ENCODE peak calls at places on chromosomes 3 and 15, in six cellular contexts. One of them, this sample, is unnamed.

GRCh38 chr3:188807002-188807401 is 364.8 kb upstream of the TPRG1 start:
- DNase-seq in colonic mucosa: no peak
- DNase-seq in RWPE1: no peak
- DNase-seq in WTC11: no peak
- DNase-seq in body of pancreas: no peak
- DNase-seq in brain microvascular endothelial cell: no peak
- DNase-seq in this sample: no peak

GRCh38 chr3:152557302-152557999 is 277.5 kb upstream of the P2RY1 start:
- DNase-seq in colonic mucosa: no peak
- DNase-seq in RWPE1: no peak
- DNase-seq in WTC11: no peak
- DNase-seq in body of pancreas: no peak
- DNase-seq in brain microvascular endothelial cell: no peak
- DNase-seq in this sample: no peak

GRCh38 chr3:96900059-96900458 is 85.7 kb downstream of the EPHA6 start:
- DNase-seq in colonic mucosa: no peak
- DNase-seq in RWPE1: no peak
- DNase-seq in WTC11: no peak
- DNase-seq in body of pancreas: no peak
- DNase-seq in brain microvascular endothelial cell: no peak
- DNase-seq in this sample: no peak

GRCh38 chr15:89087830-89088604 is at the start of gene ABHD2:
- DNase-seq in colonic mucosa: peak
- DNase-seq in RWPE1: peak
- DNase-seq in WTC11: peak
- DNase-seq in body of pancreas: peak
- DNase-seq in brain microvascular endothelial cell: peak
- DNase-seq in this sample: peak

GRCh38 chr15:31468911-31469800 is 142.5 kb downstream of the KLF13 start:
- DNase-seq in colonic mucosa: no peak
- DNase-seq in RWPE1: no peak
- DNase-seq in WTC11: no peak
- DNase-seq in body of pancreas: no peak
- DNase-seq in brain microvascular endothelial cell: no peak
- DNase-seq in this sample: no peak

GRCh38 chr15:75836953-75837321 is 6.3 kb upstream of the UBE2Q2 start:
- DNase-seq in colonic mucosa: no peak
- DNase-seq in RWPE1: peak
- DNase-seq in WTC11: no peak
- DNase-seq in body of pancreas: peak
- DNase-seq in brain microvascular endothelial cell: peak
- DNase-seq in this sample: no peak

GRCh38 chr3:112136959-112137693 is 4.1 kb upstream of the GCSAM start:
- DNase-seq in colonic mucosa: no peak
- DNase-seq in RWPE1: peak
- DNase-seq in WTC11: peak
- DNase-seq in body of pancreas: no peak
- DNase-seq in brain microvascular endothelial cell: peak
- DNase-seq in this sample: no peak

GRCh38 chr3:2783261-2783660 is 326.9 kb downstream of the IL5RA start:
- DNase-seq in colonic mucosa: no peak
- DNase-seq in RWPE1: no peak
- DNase-seq in WTC11: no peak
- DNase-seq in body of pancreas: no peak
- DNase-seq in brain microvascular endothelial cell: no peak
- DNase-seq in this sample: no peak

GRCh38 chr15:31442203-31443090 is 115.8 kb downstream of the KLF13 start:
- DNase-seq in colonic mucosa: peak
- DNase-seq in RWPE1: peak
- DNase-seq in WTC11: no peak
- DNase-seq in body of pancreas: no peak
- DNase-seq in brain microvascular endothelial cell: peak
- DNase-seq in this sample: no peak

GRCh38 chr15:62085740-62086139 is 19.0 kb downstream of the C2CD4A start:
- DNase-seq in colonic mucosa: no peak
- DNase-seq in RWPE1: no peak
- DNase-seq in WTC11: no peak
- DNase-seq in body of pancreas: peak
- DNase-seq in brain microvascular endothelial cell: no peak
- DNase-seq in this sample: no peak

GRCh38 chr3:179488213-179488612 is 36.9 kb upstream of the GNB4 start:
- DNase-seq in colonic mucosa: no peak
- DNase-seq in RWPE1: no peak
- DNase-seq in WTC11: no peak
- DNase-seq in body of pancreas: no peak
- DNase-seq in brain microvascular endothelial cell: no peak
- DNase-seq in this sample: no peak

GRCh38 chr3:58071480-58071971 is 63.3 kb downstream of the FLNB start:
- DNase-seq in colonic mucosa: peak
- DNase-seq in RWPE1: no peak
- DNase-seq in WTC11: no peak
- DNase-seq in body of pancreas: peak
- DNase-seq in brain microvascular endothelial cell: no peak
- DNase-seq in this sample: no peak
- TF ChIP-seq CTCF in colonic mucosa: no peak
- TF ChIP-seq CTCF in RWPE1: no peak
- TF ChIP-seq CTCF in WTC11: no peak
- TF ChIP-seq CTCF in body of pancreas: no peak
- TF ChIP-seq CTCF in brain microvascular endothelial cell: no peak
- TF ChIP-seq CTCF in this sample: no peak

DNA sequence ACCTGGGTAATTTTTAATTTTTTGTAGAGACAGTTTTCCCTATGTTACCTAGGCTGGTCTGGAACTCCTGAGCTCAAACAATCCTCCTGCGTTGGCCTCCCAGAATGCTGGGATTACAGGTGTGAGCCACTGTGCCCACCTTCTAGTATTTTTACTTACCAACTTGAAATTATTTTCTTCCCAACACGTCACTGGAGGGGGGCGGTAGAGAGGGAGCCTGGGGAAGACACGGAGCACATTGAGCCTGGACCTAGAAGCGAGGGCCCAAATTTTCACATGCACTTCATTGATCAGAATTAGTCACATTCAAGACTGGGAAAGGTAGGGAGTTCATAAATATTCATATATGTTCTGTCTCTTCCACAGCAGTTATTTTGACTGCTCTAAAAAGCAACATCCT is 98.5 kb downstream of the STRIT1 start:
- DNase-seq in colonic mucosa: no peak
- DNase-seq in RWPE1: no peak
- DNase-seq in WTC11: peak
- DNase-seq in body of pancreas: no peak
- DNase-seq in brain microvascular endothelial cell: no peak
- DNase-seq in this sample: no peak
- TF ChIP-seq CTCF in colonic mucosa: no peak
- TF ChIP-seq CTCF in RWPE1: no peak
- TF ChIP-seq CTCF in WTC11: no peak
- TF ChIP-seq CTCF in body of pancreas: no peak
- TF ChIP-seq CTCF in brain microvascular endothelial cell: no peak
- TF ChIP-seq CTCF in this sample: no peak

GRCh38 chr15:92392966-92393286 is 755 bp upstream of the ST8SIA2 start:
- DNase-seq in colonic mucosa: no peak
- DNase-seq in RWPE1: no peak
- DNase-seq in WTC11: no peak
- DNase-seq in body of pancreas: no peak
- DNase-seq in brain microvascular endothelial cell: no peak
- DNase-seq in this sample: no peak

GRCh38 chr15:92392462-92392861 is 1.2 kb upstream of the ST8SIA2 start:
- DNase-seq in colonic mucosa: no peak
- DNase-seq in RWPE1: no peak
- DNase-seq in WTC11: peak
- DNase-seq in body of pancreas: no peak
- DNase-seq in brain microvascular endothelial cell: no peak
- DNase-seq in this sample: no peak

GRCh38 chr15:92393287-92393993 is at the start of gene ST8SIA2:
- DNase-seq in colonic mucosa: peak
- DNase-seq in RWPE1: peak
- DNase-seq in WTC11: peak
- DNase-seq in body of pancreas: no peak
- DNase-seq in brain microvascular endothelial cell: no peak
- DNase-seq in this sample: peak

GRCh38 chr15:92393994-92394326 is 279 bp downstream of the ST8SIA2 start:
- DNase-seq in colonic mucosa: no peak
- DNase-seq in RWPE1: no peak
- DNase-seq in WTC11: peak
- DNase-seq in body of pancreas: no peak
- DNase-seq in brain microvascular endothelial cell: no peak
- DNase-seq in this sample: no peak

DNA sequence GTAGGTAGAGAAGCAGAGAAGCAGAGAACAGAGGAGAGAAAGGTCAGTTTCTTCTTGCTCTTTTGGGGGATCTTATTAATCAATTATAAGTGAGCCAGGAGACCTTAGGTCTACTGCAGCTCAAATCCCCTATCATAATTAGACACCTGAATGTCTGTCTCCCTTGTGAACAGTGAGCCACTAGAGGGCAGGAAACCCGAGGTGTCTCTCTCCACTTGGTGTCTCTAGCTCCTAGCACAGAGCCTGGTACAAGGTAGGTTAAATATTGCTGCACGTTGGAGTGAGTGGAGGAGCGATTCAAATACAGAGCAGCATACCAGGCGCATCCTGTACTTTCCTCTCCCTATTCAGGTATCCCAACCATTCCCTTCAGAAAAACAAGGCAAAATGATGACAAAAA is 2.0 kb upstream of the ST8SIA2 start:
- DNase-seq in colonic mucosa: no peak
- DNase-seq in RWPE1: peak
- DNase-seq in WTC11: peak
- DNase-seq in body of pancreas: no peak
- DNase-seq in brain microvascular endothelial cell: peak
- DNase-seq in this sample: peak
- TF ChIP-seq CTCF in colonic mucosa: peak
- TF ChIP-seq CTCF in RWPE1: no peak
- TF ChIP-seq CTCF in WTC11: peak
- TF ChIP-seq CTCF in body of pancreas: no peak
- TF ChIP-seq CTCF in brain microvascular endothelial cell: peak
- TF ChIP-seq CTCF in this sample: no peak

GRCh38 chr3:131795382-131796085 is 239.3 kb downstream of the CPNE4 start:
- DNase-seq in colonic mucosa: no peak
- DNase-seq in RWPE1: no peak
- DNase-seq in WTC11: no peak
- DNase-seq in body of pancreas: peak
- DNase-seq in brain microvascular endothelial cell: peak
- DNase-seq in this sample: no peak

GRCh38 chr3:131789188-131789587 is 245.6 kb downstream of the CPNE4 start:
- DNase-seq in colonic mucosa: no peak
- DNase-seq in RWPE1: no peak
- DNase-seq in WTC11: no peak
- DNase-seq in body of pancreas: no peak
- DNase-seq in brain microvascular endothelial cell: no peak
- DNase-seq in this sample: no peak

GRCh38 chr3:131796558-131796957 is 238.3 kb downstream of the CPNE4 start:
- DNase-seq in colonic mucosa: no peak
- DNase-seq in RWPE1: no peak
- DNase-seq in WTC11: peak
- DNase-seq in body of pancreas: no peak
- DNase-seq in brain microvascular endothelial cell: no peak
- DNase-seq in this sample: no peak

DNA sequence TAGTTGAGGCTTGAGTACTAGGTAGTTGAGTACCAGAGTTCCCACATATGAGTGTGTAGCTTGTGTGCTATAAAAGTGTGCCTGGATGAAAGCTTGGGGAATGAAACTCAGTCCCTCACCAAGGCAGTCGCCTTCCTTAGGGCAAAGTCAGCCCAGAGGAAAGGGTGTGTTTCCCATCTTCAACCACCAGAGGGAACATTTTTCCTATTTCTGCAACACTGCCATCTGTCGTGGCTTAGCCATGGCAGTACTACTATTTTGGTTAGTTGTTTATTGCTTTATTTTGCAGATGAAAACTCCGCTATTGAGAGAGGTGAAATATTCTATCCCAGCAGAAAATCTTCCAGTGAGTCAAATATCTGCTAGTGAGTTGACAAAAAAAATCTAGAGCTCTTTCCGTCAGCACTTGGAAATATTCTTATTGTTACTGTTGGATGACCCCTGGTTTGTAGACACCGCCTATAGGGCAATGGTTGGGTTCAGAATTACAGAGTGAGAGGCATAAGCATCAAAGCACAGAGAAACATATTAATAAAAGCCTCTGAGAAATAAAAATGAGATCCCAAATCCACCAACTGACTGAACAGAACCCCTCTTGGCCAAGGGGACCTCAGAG is 239.9 kb downstream of the CPNE4 start:
- DNase-seq in colonic mucosa: peak
- DNase-seq in RWPE1: peak
- DNase-seq in WTC11: peak
- DNase-seq in body of pancreas: peak
- DNase-seq in brain microvascular endothelial cell: peak
- DNase-seq in this sample: no peak
- TF ChIP-seq CTCF in colonic mucosa: peak
- TF ChIP-seq CTCF in RWPE1: peak
- TF ChIP-seq CTCF in WTC11: peak
- TF ChIP-seq CTCF in body of pancreas: peak
- TF ChIP-seq CTCF in brain microvascular endothelial cell: peak
- TF ChIP-seq CTCF in this sample: peak

DNA sequence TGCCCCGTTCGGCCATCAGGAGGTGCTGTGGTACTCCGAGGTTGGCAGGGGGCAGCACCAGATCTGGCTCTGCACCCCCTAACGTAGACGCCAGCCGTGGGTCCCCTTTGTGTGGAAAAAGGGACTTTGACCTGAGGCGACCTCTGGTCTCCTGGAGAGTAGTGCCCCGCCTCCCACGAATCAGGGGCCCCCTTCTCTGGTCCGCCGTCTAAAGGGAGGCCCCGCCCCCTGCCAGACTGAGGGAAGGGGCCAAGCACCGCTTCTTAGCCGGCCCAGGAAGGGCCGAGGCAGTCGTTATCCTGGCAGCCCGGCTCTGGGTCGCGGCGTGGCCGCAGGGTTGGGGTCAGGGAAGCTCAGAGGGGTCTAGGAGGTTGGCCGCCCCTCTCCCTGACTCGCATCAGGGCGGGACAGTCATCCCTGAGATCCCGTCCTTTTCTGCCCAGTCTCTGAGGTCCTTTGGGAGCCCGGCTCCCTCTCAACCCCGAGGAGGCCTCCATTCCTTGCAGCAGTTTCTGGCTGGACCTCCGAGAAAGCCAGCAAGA is 630 bp downstream of the HYAL2 start:
- DNase-seq in colonic mucosa: no peak
- DNase-seq in RWPE1: no peak
- DNase-seq in WTC11: no peak
- DNase-seq in body of pancreas: no peak
- DNase-seq in brain microvascular endothelial cell: no peak
- DNase-seq in this sample: no peak
- TF ChIP-seq CTCF in colonic mucosa: peak
- TF ChIP-seq CTCF in RWPE1: peak
- TF ChIP-seq CTCF in WTC11: peak
- TF ChIP-seq CTCF in body of pancreas: peak
- TF ChIP-seq CTCF in brain microvascular endothelial cell: peak
- TF ChIP-seq CTCF in this sample: peak

GRCh38 chr3:191401775-191402357 is 59.1 kb upstream of the PYDC2 start:
- DNase-seq in colonic mucosa: no peak
- DNase-seq in RWPE1: no peak
- DNase-seq in WTC11: no peak
- DNase-seq in body of pancreas: no peak
- DNase-seq in brain microvascular endothelial cell: no peak
- DNase-seq in this sample: no peak
- TF ChIP-seq CTCF in colonic mucosa: no peak
- TF ChIP-seq CTCF in RWPE1: no peak
- TF ChIP-seq CTCF in WTC11: no peak
- TF ChIP-seq CTCF in body of pancreas: no peak
- TF ChIP-seq CTCF in brain microvascular endothelial cell: no peak
- TF ChIP-seq CTCF in this sample: no peak